ENCODE peak calls at places on chromosome 17, in four cellular contexts. T, D, F and A are unnamed samples.

GRCh38 chr17:64994281-64994680 is 62.3 kb downstream of the GNA13 start:
- DNase-seq in T (no peak), D (no peak), F (no peak), A (no peak)

GRCh38 chr17:53470626-53471025 is 352.1 kb upstream of the KIF2B start:
- DNase-seq in T (no peak), D (no peak), F (no peak), A (no peak)

GRCh38 chr17:57638284-57638683 is 106.8 kb downstream of the CCDC182 start:
- DNase-seq in T (no peak), D (no peak), F (no peak), A (no peak)

GRCh38 chr17:67477687-67478086 is 100.6 kb downstream of the PITPNC1 start:
- DNase-seq in T (peak), D (no peak), F (no peak), A (no peak)

GRCh38 chr17:7436556-7437368 is 1.5 kb downstream of the TMEM102 start:
- DNase-seq in T (peak), D (peak), F (peak), A (peak)

GRCh38 chr17:74921045-74921681 is 1.9 kb downstream of the USH1G start:
- DNase-seq in T (peak), D (no peak), F (no peak), A (no peak)

GRCh38 chr17:8959312-8959918 is 6.1 kb downstream of the PIK3R5 start:
- DNase-seq in T (no peak), D (no peak), F (no peak), A (no peak)

GRCh38 chr17:32759476-32759875 is 117.4 kb downstream of the MYO1D start:
- DNase-seq in T (no peak), D (no peak), F (no peak), A (no peak)

GRCh38 chr17:72724375-72724774 is 368.1 kb downstream of the SLC39A11 start:
- DNase-seq in T (no peak), D (no peak), F (no peak), A (no peak)

GRCh38 chr17:75105269-75106080 is 4.3 kb upstream of the ARMC7 start:
- DNase-seq in T (no peak), D (no peak), F (peak), A (peak)

GRCh38 chr17:4214142-4214541 is 49.6 kb downstream of the ANKFY1 start:
- DNase-seq in T (no peak), D (no peak), F (no peak), A (no peak)

GRCh38 chr17:72539981-72540897 is 419.4 kb downstream of the SOX9 start:
- DNase-seq in T (no peak), D (no peak), F (peak), A (peak)

GRCh38 chr17:4648741-4649140 is 7.3 kb upstream of the ALOX15 start:
- DNase-seq in T (no peak), D (no peak), F (no peak), A (no peak)

GRCh38 chr17:74392848-74393247 is 25.5 kb downstream of the GPR142 start:
- DNase-seq in T (no peak), D (no peak), F (no peak), A (no peak)

GRCh38 chr17:65231662-65232335 is 94.6 kb downstream of the RGS9 start:
- DNase-seq in T (peak), D (no peak), F (peak), A (peak)

GRCh38 chr17:41910701-41911391 is 7.9 kb downstream of the ACLY start:
- DNase-seq in T (peak), D (no peak), F (peak), A (no peak)

GRCh38 chr17:21532763-21533385 is 156.7 kb downstream of the KCNJ12 start:
- DNase-seq in T (no peak), D (no peak), F (no peak), A (no peak)